ENCODE peak calls at places on chromosome 20, in ten cellular contexts. X, K, U, L, W, J, B, M, I and O are unnamed samples. For H3K4me1 and H3K36me3, the result is how much of the 10 kb centered on the place peaks cover.

GRCh38 chr20:8568068-8568467 is 436.0 kb downstream of the PLCB1 start:
- DNase-seq in M (no peak), W (no peak), B (no peak), U (no peak), K (no peak), I (no peak), L (peak), J (no peak), X (no peak), O (no peak)

GRCh38 chr20:53344891-53345290 is 248.7 kb downstream of the ZNF217 start:
- DNase-seq in J (no peak), B (no peak), I (no peak), K (no peak), W (no peak), L (no peak), X (no peak), M (no peak), U (no peak), O (no peak)

GRCh38 chr20:48463916-48464315 is 363.9 kb downstream of the PREX1 start:
- DNase-seq in L (peak), M (no peak), J (no peak), I (peak), X (no peak), K (peak), W (no peak), U (no peak), B (no peak), O (no peak)

GRCh38 chr20:40668449-40669228 is 20.4 kb downstream of the MAFB start:
- DNase-seq in W (no peak), K (peak), X (no peak), U (no peak), M (peak), J (no peak), B (no peak), L (no peak), I (peak), O (no peak)

GRCh38 chr20:47334022-47334551 is 22.4 kb downstream of the ZMYND8 start:
- DNase-seq in L (peak), I (peak), X (peak), W (no peak), U (no peak), J (no peak), M (no peak), K (peak), B (no peak), O (no peak)

GRCh38 chr20:61891476-61891875 is 174.2 kb downstream of the TAF4 start:
- DNase-seq in I (no peak), B (no peak), W (no peak), L (no peak), J (no peak), X (no peak), M (no peak), K (no peak), U (no peak), O (no peak)

GRCh38 chr20:48002517-48002970 is 217.3 kb upstream of the SULF2 start:
- DNase-seq in W (no peak), I (no peak), K (no peak), M (no peak), B (no peak), X (no peak), L (no peak), U (no peak), J (no peak), O (no peak)

GRCh38 chr20:44540834-44541233 is 19.0 kb upstream of the SERINC3 start:
- DNase-seq in W (no peak), X (no peak), J (no peak), U (no peak), M (no peak), L (peak), B (no peak), I (peak), K (no peak), O (no peak)

GRCh38 chr20:63307538-63308217 is 14.7 kb downstream of the COL20A1 start:
- DNase-seq in J (no peak), U (no peak), B (no peak), W (no peak), K (no peak), L (no peak), I (no peak), X (no peak), M (no peak), O (no peak)

GRCh38 chr20:51446656-51447055 is 95.9 kb downstream of the NFATC2 start:
- DNase-seq in U (no peak), W (no peak), B (no peak), I (peak), M (peak), K (peak), L (peak), X (no peak), J (no peak), O (no peak)

GRCh38 chr20:46590453-46590852 is 40.0 kb upstream of the OCSTAMP start:
- DNase-seq in U (no peak), B (no peak), X (no peak), W (no peak), K (peak), M (no peak), J (no peak), L (no peak), I (no peak), O (no peak)

GRCh38 chr20:9166153-9166780 is 97.4 kb downstream of the PLCB4 start:
- DNase-seq in I (no peak), J (no peak), B (peak), W (no peak), X (no peak), L (no peak), K (no peak), M (no peak), U (no peak), O (no peak)

GRCh38 chr20:62900692-62901584 is 25.4 kb downstream of the DIDO1 start:
- DNase-seq in W (no peak), B (peak), U (no peak), X (no peak), M (no peak), J (no peak), L (no peak), K (peak), I (peak), O (no peak)

GRCh38 chr20:43409041-43409913 is 48.4 kb upstream of the SRSF6 start:
- DNase-seq in M (peak), I (peak), U (peak), L (no peak), W (no peak), B (no peak), J (peak), X (no peak), K (peak), O (no peak)

GRCh38 chr20:31543966-31544598 is 29.8 kb downstream of the HM13 start:
- DNase-seq in K (peak), X (no peak), I (peak), U (no peak), B (peak), M (peak), W (no peak), J (no peak), L (peak), O (no peak)

GRCh38 chr20:53191957-53192356 is 219.8 kb downstream of the TSHZ2 start:
- DNase-seq in J (no peak), X (no peak), K (no peak), I (no peak), W (no peak), M (no peak), B (no peak), L (no peak), U (no peak), O (no peak)

GRCh38 chr20:51800769-51801219 is 1.5 kb downstream of the SALL4 start:
- DNase-seq in X (no peak), B (peak), L (no peak), I (peak), W (peak), M (peak), J (no peak), K (peak), U (no peak), O (peak)

GRCh38 chr20:7492257-7492656 is 448.0 kb downstream of the HAO1 start:
- DNase-seq in L (no peak), B (no peak), X (no peak), M (no peak), J (no peak), W (no peak), I (no peak), K (no peak), U (no peak), O (no peak)

GRCh38 chr20:24783631-24784492 is 165.2 kb upstream of the CST7 start:
- DNase-seq in U (no peak), X (peak), M (peak), L (no peak), B (peak), W (peak), J (no peak), I (no peak), K (peak), O (no peak)

GRCh38 chr20:19673575-19673974 is 84.5 kb upstream of the RIN2 start:
- DNase-seq in X (no peak), M (no peak), L (no peak), W (no peak), U (no peak), K (peak), I (peak), B (no peak), J (no peak), O (no peak)

GRCh38 chr20:25177890-25178321 is 17.6 kb upstream of the ENTPD6 start:
- DNase-seq in X (peak), K (peak), L (peak), W (peak), J (no peak), B (peak), M (no peak), U (no peak), I (peak), O (no peak)

GRCh38 chr20:55793986-55794385 is 211.3 kb downstream of the CBLN4 start:
- DNase-seq in W (no peak), X (no peak), B (no peak), L (no peak), I (no peak), U (no peak), K (no peak), J (no peak), M (no peak), O (no peak)

GRCh38 chr20:20073851-20074252 is 21.5 kb downstream of the CFAP61 start:
- DNase-seq in M (no peak), L (no peak), K (no peak), I (no peak), W (no peak), B (no peak), U (no peak), X (no peak), J (no peak), O (no peak)

GRCh38 chr20:9185511-9185910 is 116.6 kb downstream of the PLCB4 start:
- DNase-seq in L (peak), W (no peak), B (no peak), X (no peak), J (no peak), I (no peak), K (peak), M (no peak), U (no peak), O (no peak)

GRCh38 chr20:53302695-53303094 is 290.9 kb downstream of the ZNF217 start:
- DNase-seq in X (no peak), M (no peak), J (no peak), B (no peak), W (no peak), U (no peak), I (no peak), K (no peak), L (no peak), O (no peak)

GRCh38 chr20:6473197-6473596 is 294.3 kb upstream of the BMP2 start:
- DNase-seq in U (no peak), X (no peak), W (no peak), M (no peak), L (peak), J (no peak), B (no peak), K (peak), I (peak), O (no peak)

GRCh38 chr20:32537657-32538525 is 47.2 kb downstream of the NOL4L start:
- DNase-seq in M (no peak), K (no peak), X (no peak), I (no peak), J (no peak), U (no peak), L (no peak), W (no peak), B (no peak), O (no peak)

GRCh38 chr20:38112943-38113294 is 52.2 kb downstream of the TGM2 start:
- DNase-seq in I (no peak), W (no peak), K (no peak), X (no peak), J (no peak), U (no peak), B (no peak), L (no peak), M (no peak), O (no peak)

GRCh38 chr20:54772931-54773642 is 297.7 kb downstream of the DOK5 start:
- DNase-seq in M (no peak), I (no peak), W (no peak), K (no peak), X (no peak), B (no peak), U (no peak), L (no peak), J (no peak), O (no peak)

GRCh38 chr20:9407805-9408421 is 106.5 kb upstream of the LAMP5 start:
- DNase-seq in W (peak), X (no peak), I (peak), K (peak), J (peak), U (peak), B (peak), L (peak), M (peak), O (peak)

GRCh38 chr20:20289331-20289730 is 78.6 kb upstream of the INSM1 start:
- DNase-seq in I (no peak), K (no peak), W (no peak), M (no peak), B (no peak), U (no peak), J (no peak), L (no peak), X (no peak), O (no peak)

GRCh38 chr20:33680681-33681080 is 5.5 kb downstream of the E2F1 start:
- DNase-seq in I (no peak), B (no peak), J (no peak), X (no peak), K (no peak), M (no peak), L (peak), U (no peak), W (no peak), O (no peak)

GRCh38 chr20:37414133-37414532 is 68.2 kb downstream of the SRC start:
- DNase-seq in L (no peak), I (no peak), X (no peak), M (no peak), J (no peak), W (no peak), K (no peak), U (no peak), B (no peak), O (no peak)

GRCh38 chr20:2114560-2114959 is 12.9 kb downstream of the STK35 start:
- DNase-seq in M (no peak), J (no peak), W (no peak), X (no peak), B (no peak), U (no peak), L (no peak), K (no peak), I (no peak), O (no peak)
- H3K4me1 ChIP-seq in M (under half), J (under half), W (under half), X (half or more), B (under half), U (under half), L (under half), K (under half), I (under half), O (half or more)

DNA sequence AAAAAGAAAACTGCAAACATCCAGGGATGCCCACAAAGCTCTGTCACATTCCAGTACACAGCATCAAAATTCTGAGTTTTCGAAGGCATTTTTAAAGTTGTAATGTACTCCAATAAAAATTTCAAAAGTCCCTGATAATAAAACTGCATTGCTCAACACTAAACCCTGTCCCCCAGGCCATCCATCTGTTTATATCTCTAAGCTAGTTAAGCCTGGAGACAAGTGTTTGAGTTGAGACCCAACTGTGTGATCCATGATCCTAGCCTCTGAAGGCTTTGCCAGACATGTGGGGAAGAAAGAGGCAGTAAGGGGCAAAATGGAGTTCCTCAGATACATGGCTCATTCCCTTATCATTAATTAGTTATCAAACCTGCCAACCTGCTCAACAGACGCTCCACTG is 198.4 kb downstream of the ISM1 start:
- DNase-seq in I (no peak), M (no peak), U (no peak), K (no peak), W (no peak), J (no peak), L (no peak), B (no peak), X (no peak), O (no peak)
- H3K36me3 ChIP-seq in I (under half), M (under half), U (under half), K (under half), W (under half), J (under half), L (under half), B (under half), X (under half), O (under half)

GRCh38 chr20:3162080-3162611 is 2.5 kb upstream of the FASTKD5 start:
- DNase-seq in J (no peak), U (no peak), B (peak), M (no peak), W (no peak), L (no peak), X (no peak), K (no peak), I (no peak), O (no peak)

GRCh38 chr20:3158968-3159431 is 665 bp downstream of the FASTKD5 start:
- DNase-seq in K (no peak), U (no peak), M (no peak), I (no peak), J (no peak), L (no peak), B (no peak), W (no peak), X (no peak), O (no peak)

GRCh38 chr20:3161316-3162079 is 1.8 kb upstream of the FASTKD5 start:
- DNase-seq in W (no peak), J (no peak), B (no peak), M (no peak), U (no peak), K (no peak), L (no peak), X (no peak), I (no peak), O (no peak)

GRCh38 chr20:3157817-3158216 is 1.8 kb downstream of the FASTKD5 start:
- DNase-seq in J (no peak), U (no peak), K (no peak), L (no peak), I (no peak), B (no peak), X (no peak), W (no peak), M (no peak), O (no peak)

GRCh38 chr20:3160418-3160817 is 753 bp upstream of the FASTKD5 start:
- DNase-seq in M (no peak), K (no peak), U (no peak), L (no peak), I (no peak), J (no peak), B (no peak), X (no peak), W (no peak), O (no peak)
- H3K4me3 ChIP-seq in M (peak), K (peak), U (peak), L (no peak), I (peak), J (no peak), B (no peak), X (peak), W (no peak), O (peak)

GRCh38 chr20:57242414-57242813 is 24.0 kb downstream of the BMP7 start:
- DNase-seq in U (no peak), X (no peak), I (no peak), J (no peak), M (no peak), L (no peak), B (no peak), K (no peak), W (no peak), O (no peak)

GRCh38 chr20:57240850-57241429 is 25.5 kb downstream of the BMP7 start:
- DNase-seq in K (no peak), L (no peak), W (no peak), B (peak), J (no peak), M (no peak), I (no peak), U (no peak), X (no peak), O (no peak)

GRCh38 chr20:57243480-57244220 is 22.8 kb downstream of the BMP7 start:
- DNase-seq in K (no peak), J (no peak), W (no peak), X (no peak), U (no peak), L (no peak), M (no peak), B (peak), I (peak), O (no peak)

GRCh38 chr20:57244221-57244585 is 22.2 kb downstream of the BMP7 start:
- DNase-seq in W (no peak), B (peak), U (no peak), L (no peak), K (no peak), J (no peak), I (peak), X (no peak), M (no peak), O (no peak)

GRCh38 chr20:57241592-57241991 is 24.8 kb downstream of the BMP7 start:
- DNase-seq in B (no peak), I (no peak), U (no peak), X (no peak), M (no peak), W (no peak), K (no peak), L (no peak), J (no peak), O (no peak)
- H3K4me1 ChIP-seq in B (half or more), I (under half), U (under half), X (under half), M (under half), W (under half), K (under half), L (under half), J (under half), O (under half)

GRCh38 chr20:21355981-21356380 is 41.3 kb downstream of the NKX2-4 start:
- DNase-seq in M (no peak), I (no peak), L (no peak), X (no peak), K (no peak), W (no peak), B (no peak), U (no peak), J (no peak), O (no peak)
- H3K36me3 ChIP-seq in M (under half), I (under half), L (under half), X (half or more), K (under half), W (under half), B (under half), U (under half), J (under half), O (under half)